ENCODE peak calls at places on chromosomes 16 and 17, in five cellular contexts. A is kidney epithelial cell, I is GM23338, S is lower lobe of right lung, L is heart left ventricle. B is an unnamed sample.

GRCh38 chr17:32504166-32504990 is 17.6 kb downstream of the CDK5R1 start:
- DNase-seq in S (peak), I (no peak), L (no peak), A (no peak), B (peak)

GRCh38 chr17:6755281-6755680 is 565 bp upstream of the XAF1 start:
- DNase-seq in S (no peak), L (peak), I (no peak), A (no peak), B (no peak)

GRCh38 chr17:50532452-50533024 is at the start of gene EPN3:
- DNase-seq in L (no peak), S (peak), I (peak), A (no peak), B (no peak)

GRCh38 chr16:82264781-82265180 is 94.8 kb upstream of the MPHOSPH6 start:
- DNase-seq in A (no peak), S (no peak), I (peak), L (no peak), B (no peak)

GRCh38 chr17:237406-237955 is 56.0 kb upstream of the DOC2B start:
- DNase-seq in I (peak), L (no peak), A (no peak), S (peak), B (no peak)

GRCh38 chr16:84548508-84548907 is 44.0 kb upstream of the MEAK7 start:
- DNase-seq in A (no peak), S (peak), L (no peak), I (no peak), B (no peak)

GRCh38 chr16:19006446-19007315 is 22.9 kb downstream of the TMC7 start:
- DNase-seq in I (no peak), S (no peak), L (no peak), A (no peak), B (no peak)

GRCh38 chr16:51565149-51565548 is 414.1 kb upstream of the SALL1 start:
- DNase-seq in A (no peak), S (no peak), I (no peak), L (no peak), B (no peak)

GRCh38 chr16:2712546-2712945 is 7.5 kb downstream of the PRSS27 start:
- DNase-seq in L (no peak), I (no peak), S (no peak), A (no peak), B (no peak)

GRCh38 chr17:76199466-76199865 is 40.8 kb downstream of the RNF157 start:
- DNase-seq in I (no peak), S (no peak), L (no peak), A (no peak), B (no peak)

GRCh38 chr16:77288222-77288621 is 89.0 kb downstream of the SYCE1L start:
- DNase-seq in A (peak), I (no peak), S (no peak), L (no peak), B (peak)

GRCh38 chr16:85173981-85174751 is 61.9 kb upstream of the CIBAR2 start:
- DNase-seq in S (peak), I (peak), A (no peak), L (no peak), B (peak)

GRCh38 chr16:82070656-82071369 is 35.8 kb downstream of the HSD17B2 start:
- DNase-seq in S (no peak), I (no peak), L (no peak), A (peak), B (peak)

GRCh38 chr16:8914098-8914497 is 31.9 kb downstream of the LITAFD start:
- DNase-seq in I (no peak), A (no peak), L (no peak), S (no peak), B (no peak)

GRCh38 chr17:4744999-4745969 is 5.6 kb upstream of the CXCL16 start:
- DNase-seq in A (no peak), S (peak), L (no peak), I (peak), B (no peak)

GRCh38 chr17:72795941-72796340 is 296.5 kb downstream of the SLC39A11 start:
- DNase-seq in L (no peak), I (no peak), A (no peak), S (no peak), B (no peak)

GRCh38 chr16:51141541-51141940 is 9.5 kb downstream of the SALL1 start:
- DNase-seq in A (no peak), I (no peak), L (no peak), S (no peak), B (no peak)

GRCh38 chr16:57377080-57377841 is 5.0 kb downstream of the CX3CL1 start:
- DNase-seq in I (peak), L (no peak), A (no peak), S (no peak), B (no peak)

GRCh38 chr17:61337247-61337812 is 62.3 kb upstream of the TBX2 start:
- DNase-seq in A (no peak), L (no peak), S (no peak), I (no peak), B (no peak)

GRCh38 chr17:58281511-58282011 is 826 bp upstream of the MPO start:
- DNase-seq in L (no peak), S (no peak), A (no peak), I (peak), B (no peak)

DNA sequence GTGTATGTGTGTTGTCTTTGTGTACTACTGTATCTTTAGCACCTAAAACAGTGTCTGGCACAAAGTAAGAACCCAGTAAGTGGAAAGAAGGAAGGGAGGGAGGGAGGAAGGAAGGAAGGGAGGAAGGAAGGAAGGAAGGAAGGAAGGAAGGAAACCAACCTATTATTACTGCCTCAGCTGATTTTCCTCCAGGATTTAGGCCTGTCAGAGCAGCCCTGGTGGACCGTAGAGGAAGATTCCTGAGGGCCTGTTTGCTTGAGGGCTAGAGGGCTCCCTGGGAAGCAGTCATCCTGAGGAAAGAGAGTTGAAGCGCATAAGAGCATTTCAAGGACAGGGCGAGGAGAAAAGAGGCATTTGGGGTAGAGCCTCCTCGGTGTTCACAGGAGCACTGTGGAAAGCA is 61.5 kb downstream of the WSB1 start:
- DNase-seq in L (no peak), S (no peak), A (no peak), I (no peak), B (no peak)
- TF ChIP-seq CTCF in L (no peak), S (no peak), A (no peak), I (no peak), B (no peak)

GRCh38 chr17:78823282-78824046 is 17.1 kb downstream of the USP36 start:
- DNase-seq in A (no peak), S (no peak), L (no peak), I (no peak), B (no peak)
- TF ChIP-seq CTCF in A (no peak), S (no peak), L (no peak), I (peak), B (no peak)

GRCh38 chr16:16183562-16183961 is 39.7 kb downstream of the ABCC6 start:
- DNase-seq in A (no peak), S (no peak), L (no peak), I (peak), B (no peak)
- TF ChIP-seq CTCF in A (peak), S (no peak), L (no peak), I (peak), B (peak)

GRCh38 chr17:44585315-44585714 is 28.0 kb downstream of the FZD2 start:
- DNase-seq in A (no peak), S (no peak), I (no peak), L (no peak), B (no peak)

GRCh38 chr17:44587339-44587738 is 30.1 kb downstream of the FZD2 start:
- DNase-seq in I (no peak), L (peak), S (peak), A (peak), B (peak)

GRCh38 chr17:44584498-44584897 is 27.2 kb downstream of the FZD2 start:
- DNase-seq in A (no peak), I (no peak), L (no peak), S (no peak), B (no peak)

GRCh38 chr17:44591223-44591622 is 33.9 kb downstream of the FZD2 start:
- DNase-seq in S (no peak), I (no peak), A (no peak), L (no peak), B (no peak)

DNA sequence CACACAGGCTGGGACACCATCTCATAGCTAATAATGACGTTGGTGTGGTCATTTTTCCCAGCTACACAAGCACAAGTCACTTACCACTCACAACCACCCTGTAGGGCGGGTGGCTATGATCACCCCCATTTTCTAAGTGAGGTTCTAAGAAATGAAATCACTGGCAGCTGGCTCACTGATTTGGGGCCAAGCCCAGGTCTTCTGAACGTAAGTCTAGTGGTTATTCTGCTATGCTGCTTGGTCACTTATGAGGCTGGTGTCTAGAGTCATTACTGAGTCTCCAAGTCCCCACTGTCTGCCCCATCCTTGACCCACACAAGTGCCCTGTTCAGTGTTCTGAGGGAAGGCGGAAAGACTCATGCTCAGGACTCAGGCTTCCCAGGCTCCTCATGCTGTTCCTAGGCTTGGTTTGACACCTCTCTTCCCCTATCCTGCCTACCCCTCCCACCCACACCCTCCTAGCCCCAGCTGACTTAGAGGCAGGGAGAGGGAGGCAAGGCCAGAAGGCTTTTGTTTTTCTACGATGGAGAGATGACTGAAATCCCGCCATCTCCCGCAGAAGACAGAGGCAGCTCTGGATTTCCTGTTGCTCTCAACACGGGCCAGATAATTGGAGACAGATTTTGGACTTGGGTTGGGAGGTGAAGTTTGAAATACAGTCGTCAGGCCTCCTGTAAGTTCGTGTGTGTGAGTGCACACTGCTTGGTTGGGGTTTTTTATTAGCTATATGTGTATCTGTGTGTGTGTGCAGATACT is 32.2 kb downstream of the FZD2 start:
- DNase-seq in A (no peak), I (no peak), L (no peak), S (no peak), B (no peak)
- TF ChIP-seq CTCF in A (no peak), I (no peak), L (no peak), S (no peak), B (no peak)

GRCh38 chr17:28365487-28365886 is 488 bp upstream of the SEBOX start:
- DNase-seq in I (no peak), L (no peak), A (no peak), S (no peak), B (no peak)
- TF ChIP-seq CTCF in I (no peak), L (no peak), A (no peak), S (no peak), B (no peak)

GRCh38 chr16:47323241-47323640 is 137.6 kb downstream of the ITFG1 start:
- DNase-seq in S (no peak), L (no peak), A (no peak), I (peak), B (no peak)
- TF ChIP-seq CTCF in S (no peak), L (no peak), A (no peak), I (peak), B (no peak)

GRCh38 chr17:75182319-75182568 is 515 bp downstream of the SUMO2 start:
- DNase-seq in A (no peak), S (no peak), I (no peak), L (no peak), B (no peak)
- TF ChIP-seq CTCF in A (no peak), S (peak), I (no peak), L (no peak), B (no peak)

GRCh38 chr16:67562526-67562917 is at the start of gene CTCF:
- DNase-seq in S (peak), A (no peak), L (peak), I (peak), B (peak)
- TF ChIP-seq CTCF in S (peak), A (no peak), L (peak), I (peak), B (peak)

DNA sequence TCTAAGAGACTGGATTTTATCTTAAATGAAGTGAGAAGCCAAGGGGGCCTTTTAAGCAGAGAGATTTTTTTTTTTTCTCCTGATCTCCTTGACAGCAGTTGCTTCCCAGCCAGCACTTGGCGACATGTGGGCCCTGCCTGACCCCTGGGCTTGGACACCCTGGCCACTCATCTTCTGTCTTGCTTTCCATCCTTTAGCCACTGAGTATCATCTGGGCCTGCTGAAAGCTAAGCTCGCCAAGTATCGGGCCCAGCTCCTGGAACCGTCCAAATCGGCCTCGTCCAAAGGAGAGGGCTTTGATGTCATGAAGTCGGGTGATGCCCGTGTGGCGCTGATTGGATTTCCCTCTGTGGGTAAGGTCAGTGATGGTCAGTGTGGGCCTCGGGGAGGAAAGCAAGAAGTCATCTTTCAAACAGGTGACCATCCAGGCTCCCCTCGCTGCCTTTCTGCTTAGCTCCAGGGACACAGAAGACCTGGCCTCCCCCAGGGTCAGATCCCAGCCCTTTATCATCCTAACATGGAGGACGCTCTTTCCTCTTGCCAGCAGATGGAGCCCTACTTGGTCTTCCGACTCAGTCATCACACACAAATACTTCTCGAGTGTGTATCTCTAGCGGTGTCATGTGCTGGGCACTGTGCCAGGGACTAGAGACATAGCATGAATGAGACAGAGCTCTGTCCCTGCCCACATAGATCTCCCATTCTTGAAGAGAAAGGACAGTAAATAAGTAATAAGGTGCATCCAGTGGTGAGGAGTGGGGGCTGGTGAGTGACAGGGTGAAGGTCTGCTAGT is 6.1 kb downstream of the DRG2 start:
- DNase-seq in I (peak), A (no peak), L (peak), S (no peak), B (peak)
- TF ChIP-seq CTCF in I (peak), A (peak), L (no peak), S (peak), B (peak)

GRCh38 chr17:42182927-42183734 is 2.1 kb downstream of the HCRT start:
- DNase-seq in A (no peak), S (no peak), I (no peak), L (no peak), B (peak)
- TF ChIP-seq CTCF in A (no peak), S (no peak), I (no peak), L (no peak), B (no peak)

B was measured in MCF 10A.